ENCODE peak calls at places on chromosome 15, in four cellular contexts. One of them, this sample, is unnamed.

GRCh38 chr15:66594344-66594743 is 28.5 kb upstream of the LCTL start:
- ATAC-seq in activated T-cell treated with anti-CD3 and anti-CD28 coated beads, Interleukin-2, amount 50 U/mL, for 72 hours: no peak
- ATAC-seq in upper lobe of left lung: no peak
- ATAC-seq in stimulated activated memory B cell treated with anti-CD40 and anti-IgM and Interleukin-4, amounts not matched to agents 10 μg/mL and 1 μg/mL and 100 μg/mL, for 72 hours: no peak
- ATAC-seq in this sample: no peak

GRCh38 chr15:58898150-58898680 is 35.3 kb downstream of the SLTM start:
- ATAC-seq in activated T-cell treated with anti-CD3 and anti-CD28 coated beads, Interleukin-2, amount 50 U/mL, for 72 hours: no peak
- ATAC-seq in upper lobe of left lung: no peak
- ATAC-seq in stimulated activated memory B cell treated with anti-CD40 and anti-IgM and Interleukin-4, amounts not matched to agents 10 μg/mL and 1 μg/mL and 100 μg/mL, for 72 hours: no peak
- ATAC-seq in this sample: no peak

GRCh38 chr15:98983333-98983732 is 24.3 kb downstream of the PGPEP1L start:
- ATAC-seq in activated T-cell treated with anti-CD3 and anti-CD28 coated beads, Interleukin-2, amount 50 U/mL, for 72 hours: no peak
- ATAC-seq in upper lobe of left lung: peak; percentile 93
- ATAC-seq in stimulated activated memory B cell treated with anti-CD40 and anti-IgM and Interleukin-4, amounts not matched to agents 10 μg/mL and 1 μg/mL and 100 μg/mL, for 72 hours: no peak
- ATAC-seq in this sample: peak; percentile 85

GRCh38 chr15:59976480-59976879 is 27.6 kb upstream of the FOXB1 start:
- ATAC-seq in activated T-cell treated with anti-CD3 and anti-CD28 coated beads, Interleukin-2, amount 50 U/mL, for 72 hours: peak; percentile 100
- ATAC-seq in upper lobe of left lung: peak; percentile 31
- ATAC-seq in stimulated activated memory B cell treated with anti-CD40 and anti-IgM and Interleukin-4, amounts not matched to agents 10 μg/mL and 1 μg/mL and 100 μg/mL, for 72 hours: no peak
- ATAC-seq in this sample: no peak

GRCh38 chr15:48641416-48641815 is 4.1 kb downstream of the FBN1 start:
- ATAC-seq in activated T-cell treated with anti-CD3 and anti-CD28 coated beads, Interleukin-2, amount 50 U/mL, for 72 hours: no peak
- ATAC-seq in upper lobe of left lung: no peak
- ATAC-seq in stimulated activated memory B cell treated with anti-CD40 and anti-IgM and Interleukin-4, amounts not matched to agents 10 μg/mL and 1 μg/mL and 100 μg/mL, for 72 hours: no peak
- ATAC-seq in this sample: no peak

GRCh38 chr15:58506064-58506490 is 74.3 kb downstream of the LIPC start:
- ATAC-seq in activated T-cell treated with anti-CD3 and anti-CD28 coated beads, Interleukin-2, amount 50 U/mL, for 72 hours: peak; percentile 31
- ATAC-seq in upper lobe of left lung: no peak
- ATAC-seq in stimulated activated memory B cell treated with anti-CD40 and anti-IgM and Interleukin-4, amounts not matched to agents 10 μg/mL and 1 μg/mL and 100 μg/mL, for 72 hours: no peak
- ATAC-seq in this sample: no peak

GRCh38 chr15:45101749-45102148 is 12.2 kb downstream of the DUOX2 start:
- ATAC-seq in activated T-cell treated with anti-CD3 and anti-CD28 coated beads, Interleukin-2, amount 50 U/mL, for 72 hours: no peak
- ATAC-seq in upper lobe of left lung: no peak
- ATAC-seq in stimulated activated memory B cell treated with anti-CD40 and anti-IgM and Interleukin-4, amounts not matched to agents 10 μg/mL and 1 μg/mL and 100 μg/mL, for 72 hours: no peak
- ATAC-seq in this sample: no peak

GRCh38 chr15:80854104-80854503 is 74.9 kb downstream of the CEMIP start:
- ATAC-seq in activated T-cell treated with anti-CD3 and anti-CD28 coated beads, Interleukin-2, amount 50 U/mL, for 72 hours: no peak
- ATAC-seq in upper lobe of left lung: no peak
- ATAC-seq in stimulated activated memory B cell treated with anti-CD40 and anti-IgM and Interleukin-4, amounts not matched to agents 10 μg/mL and 1 μg/mL and 100 μg/mL, for 72 hours: no peak
- ATAC-seq in this sample: no peak

GRCh38 chr15:85100186-85100937 is 118.7 kb downstream of the PDE8A start:
- ATAC-seq in activated T-cell treated with anti-CD3 and anti-CD28 coated beads, Interleukin-2, amount 50 U/mL, for 72 hours: peak; percentile 37
- ATAC-seq in upper lobe of left lung: peak; percentile 71
- ATAC-seq in stimulated activated memory B cell treated with anti-CD40 and anti-IgM and Interleukin-4, amounts not matched to agents 10 μg/mL and 1 μg/mL and 100 μg/mL, for 72 hours: no peak
- ATAC-seq in this sample: no peak

GRCh38 chr15:85688703-85689102 is 106.0 kb downstream of the KLHL25 start:
- ATAC-seq in activated T-cell treated with anti-CD3 and anti-CD28 coated beads, Interleukin-2, amount 50 U/mL, for 72 hours: no peak
- ATAC-seq in upper lobe of left lung: no peak
- ATAC-seq in stimulated activated memory B cell treated with anti-CD40 and anti-IgM and Interleukin-4, amounts not matched to agents 10 μg/mL and 1 μg/mL and 100 μg/mL, for 72 hours: no peak
- ATAC-seq in this sample: no peak

GRCh38 chr15:48493763-48494225 is 151.7 kb downstream of the FBN1 start:
- ATAC-seq in activated T-cell treated with anti-CD3 and anti-CD28 coated beads, Interleukin-2, amount 50 U/mL, for 72 hours: no peak
- ATAC-seq in upper lobe of left lung: peak; percentile 45
- ATAC-seq in stimulated activated memory B cell treated with anti-CD40 and anti-IgM and Interleukin-4, amounts not matched to agents 10 μg/mL and 1 μg/mL and 100 μg/mL, for 72 hours: no peak
- ATAC-seq in this sample: peak; percentile 31

GRCh38 chr15:68589783-68590710 is 11.3 kb downstream of the CORO2B start:
- ATAC-seq in activated T-cell treated with anti-CD3 and anti-CD28 coated beads, Interleukin-2, amount 50 U/mL, for 72 hours: no peak
- ATAC-seq in upper lobe of left lung: no peak
- ATAC-seq in stimulated activated memory B cell treated with anti-CD40 and anti-IgM and Interleukin-4, amounts not matched to agents 10 μg/mL and 1 μg/mL and 100 μg/mL, for 72 hours: no peak
- ATAC-seq in this sample: no peak

GRCh38 chr15:81992523-81992922 is 53.3 kb downstream of the MEX3B start:
- ATAC-seq in activated T-cell treated with anti-CD3 and anti-CD28 coated beads, Interleukin-2, amount 50 U/mL, for 72 hours: no peak
- ATAC-seq in upper lobe of left lung: no peak
- ATAC-seq in stimulated activated memory B cell treated with anti-CD40 and anti-IgM and Interleukin-4, amounts not matched to agents 10 μg/mL and 1 μg/mL and 100 μg/mL, for 72 hours: no peak
- ATAC-seq in this sample: no peak

GRCh38 chr15:82047493-82048446 is 2.0 kb upstream of the MEX3B start:
- ATAC-seq in activated T-cell treated with anti-CD3 and anti-CD28 coated beads, Interleukin-2, amount 50 U/mL, for 72 hours: peak; percentile 1
- ATAC-seq in upper lobe of left lung: peak; percentile 1
- ATAC-seq in stimulated activated memory B cell treated with anti-CD40 and anti-IgM and Interleukin-4, amounts not matched to agents 10 μg/mL and 1 μg/mL and 100 μg/mL, for 72 hours: no peak
- ATAC-seq in this sample: no peak

GRCh38 chr15:31265090-31265870 is 61.4 kb upstream of the KLF13 start:
- ATAC-seq in activated T-cell treated with anti-CD3 and anti-CD28 coated beads, Interleukin-2, amount 50 U/mL, for 72 hours: no peak
- ATAC-seq in upper lobe of left lung: no peak
- ATAC-seq in stimulated activated memory B cell treated with anti-CD40 and anti-IgM and Interleukin-4, amounts not matched to agents 10 μg/mL and 1 μg/mL and 100 μg/mL, for 72 hours: peak; percentile 1
- ATAC-seq in this sample: no peak

GRCh38 chr15:53903129-53903528 is 75.1 kb upstream of the UNC13C start:
- ATAC-seq in activated T-cell treated with anti-CD3 and anti-CD28 coated beads, Interleukin-2, amount 50 U/mL, for 72 hours: no peak
- ATAC-seq in upper lobe of left lung: no peak
- ATAC-seq in stimulated activated memory B cell treated with anti-CD40 and anti-IgM and Interleukin-4, amounts not matched to agents 10 μg/mL and 1 μg/mL and 100 μg/mL, for 72 hours: no peak
- ATAC-seq in this sample: no peak

GRCh38 chr15:39429898-39430357 is 151.0 kb upstream of the THBS1 start:
- ATAC-seq in activated T-cell treated with anti-CD3 and anti-CD28 coated beads, Interleukin-2, amount 50 U/mL, for 72 hours: peak; percentile 39
- ATAC-seq in upper lobe of left lung: peak; percentile 44
- ATAC-seq in stimulated activated memory B cell treated with anti-CD40 and anti-IgM and Interleukin-4, amounts not matched to agents 10 μg/mL and 1 μg/mL and 100 μg/mL, for 72 hours: peak; percentile 53
- ATAC-seq in this sample: peak; percentile 72

GRCh38 chr15:62337934-62338333 is 172.8 kb upstream of the C2CD4B start:
- ATAC-seq in activated T-cell treated with anti-CD3 and anti-CD28 coated beads, Interleukin-2, amount 50 U/mL, for 72 hours: peak; percentile 54
- ATAC-seq in upper lobe of left lung: no peak
- ATAC-seq in stimulated activated memory B cell treated with anti-CD40 and anti-IgM and Interleukin-4, amounts not matched to agents 10 μg/mL and 1 μg/mL and 100 μg/mL, for 72 hours: peak; percentile 12
- ATAC-seq in this sample: no peak